ENCODE peak calls at places on chromosomes 6 and 20, in seven cellular contexts. S, R, J, Y, G, M and V are unnamed samples.

GRCh38 chr6:43776115-43776798 is 6.2 kb downstream of the VEGFA start:
- DNase-seq in S (no peak), R (peak; percentile 44), J (no peak), Y (no peak), G (no peak), M (no peak), V (no peak)

GRCh38 chr20:18133962-18134361 is 3.7 kb upstream of the KAT14 start:
- DNase-seq in S (no peak), R (no peak), J (no peak), Y (no peak), G (no peak), M (no peak), V (no peak)

GRCh38 chr6:169177516-169178196 is 76.0 kb downstream of the THBS2 start:
- DNase-seq in S (no peak), R (no peak), J (no peak), Y (no peak), G (no peak), M (no peak), V (no peak)

GRCh38 chr20:14065774-14066173 is 70.5 kb downstream of the MACROD2 start:
- DNase-seq in S (peak; percentile 23), R (no peak), J (no peak), Y (no peak), G (no peak), M (no peak), V (no peak)

GRCh38 chr6:35092362-35093117 is 48.6 kb downstream of the TCP11 start:
- DNase-seq in S (no peak), R (no peak), J (peak; percentile 7), Y (no peak), G (peak; percentile 35), M (no peak), V (no peak)

GRCh38 chr6:166626177-166627038 is 643 bp downstream of the RPS6KA2 start:
- DNase-seq in S (no peak), R (no peak), J (peak; percentile 64), Y (no peak), G (no peak), M (no peak), V (no peak)

GRCh38 chr6:7899046-7899888 is 11.3 kb downstream of the TXNDC5 start:
- DNase-seq in S (peak; percentile 50), R (no peak), J (no peak), Y (no peak), G (no peak), M (peak; percentile 44), V (no peak)

GRCh38 chr6:87944541-87944954 is 103.1 kb upstream of the SPACA1 start:
- DNase-seq in S (peak; percentile 71), R (no peak), J (peak; percentile 10), Y (no peak), G (no peak), M (no peak), V (peak; percentile 18)

GRCh38 chr6:142942238-142942637 is 2.7 kb downstream of the HIVEP2 start:
- DNase-seq in S (no peak), R (no peak), J (no peak), Y (no peak), G (no peak), M (no peak), V (no peak)

GRCh38 chr20:51121901-51122412 is 99.0 kb upstream of the KCNG1 start:
- DNase-seq in S (no peak), R (no peak), J (no peak), Y (no peak), G (peak; percentile 54), M (no peak), V (peak; percentile 70)

GRCh38 chr6:64250126-64250525 is 614.5 kb downstream of the PHF3 start:
- DNase-seq in S (no peak), R (no peak), J (no peak), Y (no peak), G (no peak), M (no peak), V (no peak)

GRCh38 chr6:1509241-1509640 is 100.5 kb upstream of the FOXC1 start:
- DNase-seq in S (no peak), R (no peak), J (no peak), Y (no peak), G (no peak), M (no peak), V (no peak)

GRCh38 chr6:142523485-142523884 is 221.7 kb downstream of the ADGRG6 start:
- DNase-seq in S (no peak), R (no peak), J (no peak), Y (no peak), G (no peak), M (no peak), V (no peak)

GRCh38 chr20:6576721-6577120 is 190.8 kb upstream of the BMP2 start:
- DNase-seq in S (no peak), R (no peak), J (no peak), Y (no peak), G (no peak), M (no peak), V (no peak)

GRCh38 chr6:148143771-148144170 is 198.9 kb upstream of the SASH1 start:
- DNase-seq in S (no peak), R (no peak), J (no peak), Y (no peak), G (no peak), M (no peak), V (no peak)

GRCh38 chr6:148147431-148147830 is 195.2 kb upstream of the SASH1 start:
- DNase-seq in S (no peak), R (no peak), J (no peak), Y (no peak), G (no peak), M (no peak), V (no peak)

GRCh38 chr6:148144917-148145521 is 197.6 kb upstream of the SASH1 start:
- DNase-seq in S (peak; percentile 64), R (no peak), J (peak; percentile 32), Y (peak; percentile 63), G (peak; percentile 83), M (peak; percentile 73), V (peak; percentile 84)

GRCh38 chr6:148142821-148143220 is 199.8 kb upstream of the SASH1 start:
- DNase-seq in S (no peak), R (no peak), J (no peak), Y (no peak), G (no peak), M (no peak), V (no peak)

GRCh38 chr6:148146717-148147116 is 195.9 kb upstream of the SASH1 start:
- DNase-seq in S (no peak), R (no peak), J (no peak), Y (peak; percentile 13), G (no peak), M (no peak), V (no peak)
- TF ChIP-seq JUND in S (no peak), R (no peak), J (peak; percentile 8), Y (no peak), G (no peak), M (no peak), V (no peak)

GRCh38 chr6:56483929-56484328 is 158.8 kb downstream of the DST start:
- DNase-seq in S (no peak), R (no peak), J (no peak), Y (no peak), G (no peak), M (no peak), V (no peak)
- TF ChIP-seq JUND in S (no peak), R (no peak), J (peak; percentile 29), Y (no peak), G (no peak), M (no peak), V (no peak)

DNA sequence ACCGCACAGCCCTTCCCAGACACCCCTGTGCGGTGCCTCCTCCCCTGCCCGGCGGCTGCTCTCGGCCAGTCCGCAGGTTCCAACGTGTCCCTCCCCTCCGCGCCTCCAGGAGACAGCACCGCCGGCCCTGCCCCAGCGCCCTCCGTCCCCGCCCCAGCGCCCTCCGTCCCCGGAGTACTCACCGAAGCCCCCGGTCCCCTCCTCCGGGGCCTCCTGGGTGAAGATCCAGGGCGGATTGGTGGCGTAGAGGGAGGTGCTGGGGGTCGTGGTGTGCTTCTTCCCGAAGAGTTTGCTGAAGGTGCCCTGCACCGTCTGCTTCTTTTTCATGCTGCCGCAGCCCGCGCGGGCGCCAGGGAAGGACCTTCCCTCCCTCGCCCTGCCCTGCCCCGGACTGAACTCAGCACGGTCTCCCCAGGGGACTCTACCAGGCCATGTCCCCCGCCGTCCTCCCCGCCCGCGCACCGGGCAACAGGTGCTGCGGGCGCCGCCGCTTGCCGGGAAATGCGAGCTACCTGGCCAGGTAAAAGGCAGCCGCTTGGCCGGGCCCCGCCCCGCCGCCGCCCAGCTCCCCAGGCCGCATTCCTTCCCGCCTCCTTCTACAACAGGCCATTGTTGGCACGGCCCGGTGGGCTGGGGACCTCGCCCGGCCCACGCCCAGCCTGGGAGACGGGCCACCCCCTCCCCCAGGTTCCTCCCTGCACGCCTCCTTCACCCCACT is at the start of gene C6orf132:
- DNase-seq in S (peak; percentile 43), R (no peak), J (peak; percentile 44), Y (no peak), G (peak; percentile 86), M (no peak), V (peak; percentile 90)
- TF ChIP-seq JUND in S (no peak), R (no peak), J (no peak), Y (no peak), G (no peak), M (no peak), V (no peak)

GRCh38 chr20:46512943-46513844 is at the start of gene ZNF334:
- DNase-seq in S (peak; percentile 69), R (no peak), J (peak; percentile 94), Y (no peak), G (peak; percentile 91), M (peak; percentile 44), V (no peak)
- TF ChIP-seq JUND in S (no peak), R (no peak), J (no peak), Y (no peak), G (no peak), M (no peak), V (no peak)

GRCh38 chr6:129920103-129920798 is 59.1 kb upstream of the TMEM244 start:
- DNase-seq in S (no peak), R (no peak), J (no peak), Y (no peak), G (no peak), M (peak; percentile 6), V (no peak)

GRCh38 chr6:129929433-129929832 is 68.3 kb upstream of the TMEM244 start:
- DNase-seq in S (no peak), R (no peak), J (no peak), Y (no peak), G (no peak), M (no peak), V (no peak)

GRCh38 chr6:129921169-129921817 is 60.2 kb upstream of the TMEM244 start:
- DNase-seq in S (no peak), R (no peak), J (no peak), Y (no peak), G (no peak), M (peak; percentile 12), V (no peak)

GRCh38 chr6:129923520-129923919 is 62.4 kb upstream of the TMEM244 start:
- DNase-seq in S (no peak), R (no peak), J (no peak), Y (no peak), G (no peak), M (no peak), V (no peak)
- TF ChIP-seq JUND in S (no peak), R (no peak), J (no peak), Y (no peak), G (no peak), M (no peak), V (no peak)